ENCODE peak calls at places on chromosomes 5 and 9, in four cellular contexts. I is A549, R is ovary, G is psoas muscle. J is an unnamed sample.

GRCh38 chr9:91937031-91937430 is 13.0 kb downstream of the ROR2 start:
- DNase-seq in R (no peak), I (no peak), G (no peak), J (no peak)

GRCh38 chr5:38780950-38781349 is 64.9 kb upstream of the OSMR start:
- DNase-seq in G (peak; percentile 68), I (peak; percentile 39), R (peak; percentile 78), J (no peak)

GRCh38 chr5:85441138-85441537 is 1056.5 kb upstream of the EDIL3 start:
- DNase-seq in I (no peak), R (no peak), G (no peak), J (no peak)

GRCh38 chr5:150278046-150278760 is 11.4 kb downstream of the CAMK2A start:
- DNase-seq in I (no peak), G (no peak), R (no peak), J (no peak)

GRCh38 chr9:16575142-16575877 is 295.2 kb downstream of the BNC2 start:
- DNase-seq in G (no peak), I (peak; percentile 45), R (no peak), J (no peak)

GRCh38 chr9:84668204-84669007 is 1.1 kb upstream of the NTRK2 start:
- DNase-seq in I (peak; percentile 72), G (peak; percentile 74), R (peak; percentile 75), J (peak; percentile 53)

GRCh38 chr9:82499337-82499736 is 510.8 kb downstream of the SPATA31D1 start:
- DNase-seq in G (no peak), I (no peak), R (no peak), J (no peak)

GRCh38 chr5:79512692-79513518 is 1.0 kb downstream of the HOMER1 start:
- DNase-seq in I (no peak), G (no peak), R (no peak), J (no peak)

GRCh38 chr5:111603446-111603827 is 91.1 kb upstream of the STARD4 start:
- DNase-seq in R (no peak), G (no peak), I (no peak), J (no peak)

GRCh38 chr5:36156124-36156601 is 4.3 kb downstream of the SKP2 start:
- DNase-seq in I (no peak), R (no peak), G (no peak), J (no peak)

GRCh38 chr5:166786889-166787288 is 1504.6 kb upstream of the WWC1 start:
- DNase-seq in R (no peak), G (no peak), I (no peak), J (no peak)

GRCh38 chr5:56410696-56411095 is 177.6 kb upstream of the ANKRD55 start:
- DNase-seq in R (no peak), G (no peak), I (no peak), J (no peak)

GRCh38 chr5:172347653-172348052 is 64.1 kb upstream of the UBTD2 start:
- DNase-seq in I (no peak), G (no peak), R (no peak), J (no peak)

DNA sequence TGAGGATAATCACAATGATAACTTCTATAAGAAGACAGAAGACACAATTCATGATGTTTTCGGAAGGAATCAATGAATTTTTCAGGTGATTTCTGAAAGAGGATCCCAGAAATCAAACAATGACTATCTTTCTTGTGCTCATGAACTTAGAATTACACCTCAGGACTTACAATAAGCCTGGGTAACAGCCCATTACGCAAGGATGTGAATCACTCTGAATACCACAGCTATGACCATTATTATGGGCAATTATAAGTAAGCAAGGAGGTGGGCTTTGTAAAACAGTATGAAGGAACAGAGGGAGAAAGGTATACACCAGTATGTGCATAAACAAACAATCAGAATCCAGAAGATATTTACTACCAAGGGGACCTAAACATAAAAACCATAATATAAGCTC is 21.5 kb upstream of the PPP2CA start:
- DNase-seq in G (no peak), R (no peak), I (peak; percentile 74), J (no peak)
- H3K27ac ChIP-seq in G (peak overlapping the region; percentile 77), R (no peak overlapping the region), I (peak overlapping the region; percentile 94), J (no peak overlapping the region)

GRCh38 chr9:127937046-127937382 is 640 bp downstream of the DPM2 start:
- DNase-seq in R (no peak), G (no peak), I (no peak), J (no peak)
- H3K9me3 ChIP-seq in R (no peaks in the 10 kb centered on the region), G (no peaks in the 10 kb centered on the region), I (no peaks in the 10 kb centered on the region), J (no peaks in the 10 kb centered on the region)

DNA sequence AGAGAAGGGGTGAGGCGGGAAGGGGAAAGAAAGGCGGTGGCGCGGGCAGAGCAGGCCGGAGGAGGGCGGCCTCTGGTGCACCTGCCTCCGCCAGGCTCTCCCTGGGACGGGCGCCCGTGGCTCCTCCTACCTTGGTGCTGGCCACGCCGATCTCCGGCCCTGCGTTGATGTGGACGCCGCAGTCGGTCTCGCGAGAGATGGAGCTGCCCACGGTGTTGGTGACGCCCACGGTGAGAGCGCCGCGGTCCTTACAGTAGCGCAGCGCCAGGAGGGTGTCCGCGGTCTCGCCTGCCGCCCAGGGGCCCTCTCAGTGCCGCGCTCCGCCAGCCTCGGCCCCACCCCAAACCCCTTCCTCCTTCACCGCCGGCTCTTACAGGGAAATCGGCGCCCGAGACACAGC is 21.8 kb upstream of the MAPK9 start:
- DNase-seq in I (no peak), G (no peak), R (peak; percentile 83), J (peak; percentile 85)
- TF ChIP-seq CTCF in I (no peak), G (no peak), R (no peak), J (no peak)

DNA sequence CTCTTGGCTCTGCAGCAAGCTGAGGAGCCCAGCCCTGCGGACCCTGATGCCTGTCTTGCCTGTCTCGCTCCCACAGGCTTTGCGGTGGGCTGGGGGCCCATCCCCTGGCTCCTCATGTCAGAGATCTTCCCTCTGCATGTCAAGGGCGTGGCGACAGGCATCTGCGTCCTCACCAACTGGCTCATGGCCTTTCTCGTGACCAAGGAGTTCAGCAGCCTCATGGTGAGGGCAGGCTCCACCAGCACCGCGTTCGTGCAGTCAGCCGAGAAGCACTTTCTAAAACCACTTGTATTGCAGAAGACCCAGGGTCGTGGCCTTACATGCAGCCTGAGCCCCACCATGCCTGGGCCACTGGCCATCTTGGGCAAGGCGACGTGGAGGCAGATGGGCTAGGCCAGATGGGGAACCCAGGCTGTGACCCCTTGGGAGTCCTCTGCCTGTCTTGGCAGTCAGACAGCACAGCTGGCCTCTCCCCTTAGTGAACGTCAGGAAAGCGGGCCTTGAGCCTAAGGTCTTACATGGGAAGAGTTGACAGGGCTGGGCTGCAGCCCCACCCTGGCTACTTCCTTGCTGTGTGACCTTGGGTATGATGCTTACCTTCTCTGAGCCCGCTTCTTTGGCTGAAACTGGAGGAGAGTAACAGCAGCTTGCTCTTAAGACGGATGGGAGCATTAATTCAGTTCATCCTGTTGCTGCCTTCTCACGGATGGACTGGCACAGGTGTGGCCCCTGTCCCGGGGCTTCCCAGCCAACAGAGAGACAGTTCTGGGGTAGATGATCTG is 8.6 kb downstream of the SLC2A8 start:
- DNase-seq in G (peak; percentile 81), R (no peak), I (no peak), J (no peak)
- H3K27ac ChIP-seq in G (no peak overlapping the region), R (no peak overlapping the region), I (no peak overlapping the region), J (no peak overlapping the region)

GRCh38 chr9:130275156-130275555 is 9.6 kb downstream of the HMCN2 start:
- DNase-seq in I (no peak), G (no peak), R (no peak), J (no peak)
- H3K9me3 ChIP-seq in I (no peaks in the 10 kb centered on the region), G (no peaks in the 10 kb centered on the region), R (no peaks in the 10 kb centered on the region), J (no peaks in the 10 kb centered on the region)

DNA sequence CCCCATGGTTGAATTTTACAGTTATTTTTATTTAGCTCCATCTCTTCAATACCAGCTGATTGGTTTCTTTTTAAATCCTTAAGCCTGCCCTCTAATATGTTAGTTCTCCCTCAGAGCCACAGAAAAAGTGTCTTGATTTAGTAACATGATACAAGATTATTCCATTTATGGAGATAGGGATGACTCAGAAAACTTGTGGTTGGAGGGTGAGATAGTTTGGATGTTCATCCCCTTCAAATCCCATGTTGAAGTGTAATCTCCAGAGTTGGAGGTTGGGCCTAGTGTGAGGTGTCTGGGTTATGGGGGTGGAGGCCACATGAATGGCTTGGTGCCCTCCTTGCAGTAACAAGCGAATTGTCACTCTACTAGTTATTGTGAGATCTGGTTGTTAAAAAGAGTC is 115.7 kb downstream of the FBXO38 start:
- DNase-seq in I (no peak), R (no peak), G (no peak), J (no peak)
- TF ChIP-seq CTCF in I (no peak), R (no peak), G (no peak), J (no peak)

GRCh38 chr5:72937517-72938061 is 18.3 kb upstream of the FCHO2 start:
- DNase-seq in I (no peak), R (no peak), G (no peak), J (no peak)
- H3K27ac ChIP-seq in I (no peak overlapping the region), R (no peak overlapping the region), G (peak overlapping the region; percentile 30), J (no peak overlapping the region)

DNA sequence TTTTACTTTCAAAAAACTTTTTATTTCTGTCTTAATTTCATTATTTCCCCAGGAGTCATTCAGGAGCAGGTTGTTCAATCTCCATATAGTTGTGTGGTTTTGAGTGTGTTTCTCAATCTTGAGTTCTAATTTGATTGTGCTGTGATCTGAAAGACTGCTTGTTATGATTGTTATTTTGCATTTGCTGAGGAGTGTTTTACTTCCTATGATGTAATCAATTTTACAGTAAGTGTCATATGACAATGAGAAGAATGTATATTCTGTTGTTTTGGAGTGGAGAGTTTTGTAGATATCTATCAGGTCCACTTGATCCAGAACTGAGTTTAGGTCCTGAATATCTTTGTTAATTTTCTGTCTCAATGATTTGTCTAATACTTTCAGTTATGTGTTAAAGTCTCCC is 706.9 kb upstream of the CTNND2 start:
- DNase-seq in G (no peak), I (no peak), R (no peak), J (no peak)
- H3K9me3 ChIP-seq in G (no peaks in the 10 kb centered on the region), I (no peaks in the 10 kb centered on the region), R (no peaks in the 10 kb centered on the region), J (no peaks in the 10 kb centered on the region)